ENCODE peak calls at places on chromosomes 3 and 15, in seven cellular contexts. J, I, K, G, Y, L and W are unnamed samples.

GRCh38 chr15:29815000-29815704 is 7.1 kb downstream of the TJP1 start:
- DNase-seq in J (no peak), I (no peak), K (no peak), G (peak), Y (no peak), L (no peak), W (no peak)

GRCh38 chr3:142844339-142844977 is 44.4 kb downstream of the PCOLCE2 start:
- DNase-seq in J (no peak), I (peak), K (no peak), G (peak), Y (no peak), L (no peak), W (no peak)

GRCh38 chr3:149771652-149772271 is 19.5 kb upstream of the COMMD2 start:
- DNase-seq in J (no peak), I (peak), K (no peak), G (peak), Y (peak), L (peak), W (no peak)

GRCh38 chr3:193743702-193744047 is 150.7 kb downstream of the OPA1 start:
- DNase-seq in J (no peak), I (no peak), K (no peak), G (no peak), Y (no peak), L (no peak), W (no peak)

GRCh38 chr15:39157902-39158301 is 423.0 kb upstream of the THBS1 start:
- DNase-seq in J (no peak), I (no peak), K (no peak), G (no peak), Y (no peak), L (no peak), W (no peak)

GRCh38 chr3:71887256-71887655 is 102.3 kb upstream of the PROK2 start:
- DNase-seq in J (no peak), I (no peak), K (no peak), G (no peak), Y (no peak), L (no peak), W (no peak)

GRCh38 chr3:195886181-195887141 is 21.9 kb downstream of the TNK2 start:
- DNase-seq in J (no peak), I (no peak), K (no peak), G (no peak), Y (no peak), L (no peak), W (no peak)

GRCh38 chr3:53677406-53677805 is 168.8 kb downstream of the CHDH start:
- DNase-seq in J (no peak), I (peak), K (no peak), G (peak), Y (no peak), L (no peak), W (no peak)

GRCh38 chr3:52254608-52255007 is 9.0 kb downstream of the PPM1M start:
- DNase-seq in J (no peak), I (no peak), K (no peak), G (no peak), Y (no peak), L (no peak), W (no peak)

GRCh38 chr3:192851821-192852352 is 65.8 kb downstream of the MB21D2 start:
- DNase-seq in J (peak), I (no peak), K (no peak), G (peak), Y (no peak), L (no peak), W (peak)

GRCh38 chr15:74253276-74253921 is 17.3 kb downstream of the CCDC33 start:
- DNase-seq in J (no peak), I (no peak), K (no peak), G (peak), Y (no peak), L (no peak), W (no peak)

GRCh38 chr3:161851941-161852566 is 355.4 kb downstream of the OTOL1 start:
- DNase-seq in J (peak), I (peak), K (no peak), G (peak), Y (peak), L (peak), W (no peak)

GRCh38 chr3:126338796-126339241 is 18.4 kb downstream of the KLF15 start:
- DNase-seq in J (no peak), I (no peak), K (no peak), G (no peak), Y (peak), L (no peak), W (peak)

GRCh38 chr3:183131186-183131585 is 31.3 kb downstream of the LAMP3 start:
- DNase-seq in J (no peak), I (no peak), K (no peak), G (no peak), Y (no peak), L (no peak), W (no peak)

GRCh38 chr3:126154391-126155279 is 25.8 kb downstream of the ALDH1L1 start:
- DNase-seq in J (no peak), I (no peak), K (no peak), G (peak), Y (no peak), L (no peak), W (no peak)

GRCh38 chr15:39594764-39595620 is 14.1 kb downstream of the THBS1 start:
- DNase-seq in J (no peak), I (no peak), K (no peak), G (peak), Y (no peak), L (no peak), W (no peak)

GRCh38 chr3:19029837-19030835 is 118.2 kb upstream of the KCNH8 start:
- DNase-seq in J (no peak), I (no peak), K (no peak), G (no peak), Y (peak), L (no peak), W (no peak)

GRCh38 chr3:51967384-51968174 is at the start of gene PCBP4:
- DNase-seq in J (no peak), I (peak), K (peak), G (peak), Y (peak), L (peak), W (peak)

GRCh38 chr3:194276768-194277546 is 74.2 kb downstream of the CPN2 start:
- DNase-seq in J (no peak), I (no peak), K (no peak), G (no peak), Y (peak), L (no peak), W (peak)

GRCh38 chr3:107421170-107421792 is 44.0 kb downstream of the CCDC54 start:
- DNase-seq in J (no peak), I (peak), K (no peak), G (peak), Y (no peak), L (no peak), W (no peak)

GRCh38 chr3:181730934-181731333 is 19.2 kb downstream of the SOX2 start:
- DNase-seq in J (no peak), I (no peak), K (no peak), G (no peak), Y (no peak), L (no peak), W (no peak)

GRCh38 chr3:177453087-177453844 is 256.0 kb upstream of the TBL1XR1 start:
- DNase-seq in J (no peak), I (no peak), K (no peak), G (no peak), Y (no peak), L (no peak), W (no peak)

GRCh38 chr3:196867155-196867506 is 589 bp upstream of the SENP5 start:
- DNase-seq in J (no peak), I (no peak), K (no peak), G (peak), Y (no peak), L (no peak), W (no peak)

GRCh38 chr15:49895337-49896223 is 223.5 kb downstream of the ATP8B4 start:
- DNase-seq in J (no peak), I (no peak), K (no peak), G (no peak), Y (no peak), L (no peak), W (no peak)

GRCh38 chr15:66089049-66089448 is 164.5 kb downstream of the MEGF11 start:
- DNase-seq in J (no peak), I (no peak), K (no peak), G (no peak), Y (no peak), L (no peak), W (no peak)

GRCh38 chr15:31245135-31245689 is 81.4 kb upstream of the KLF13 start:
- DNase-seq in J (no peak), I (no peak), K (no peak), G (no peak), Y (no peak), L (no peak), W (no peak)

GRCh38 chr3:129598484-129598883 is 8.0 kb downstream of the PLXND1 start:
- DNase-seq in J (no peak), I (no peak), K (no peak), G (no peak), Y (no peak), L (no peak), W (no peak)

GRCh38 chr15:64507293-64507802 is 47.0 kb downstream of the ZNF609 start:
- DNase-seq in J (peak), I (peak), K (no peak), G (peak), Y (no peak), L (peak), W (peak)

GRCh38 chr3:43768594-43768993 is 77.9 kb downstream of the ABHD5 start:
- DNase-seq in J (no peak), I (no peak), K (no peak), G (no peak), Y (no peak), L (no peak), W (peak)

GRCh38 chr15:90869140-90869541 is 753 bp downstream of the FURIN start:
- DNase-seq in J (no peak), I (peak), K (no peak), G (peak), Y (no peak), L (no peak), W (no peak)

GRCh38 chr15:38344351-38344750 is 91.7 kb downstream of the SPRED1 start:
- DNase-seq in J (no peak), I (no peak), K (no peak), G (no peak), Y (no peak), L (no peak), W (no peak)

GRCh38 chr3:63048365-63048764 is 173.1 kb upstream of the CADPS start:
- DNase-seq in J (no peak), I (no peak), K (no peak), G (peak), Y (no peak), L (no peak), W (no peak)